ENCODE peak calls at places on chromosomes 12 and 14, in four cellular contexts. U, C, G and W are unnamed samples.
A peak's percentile ranks its signal among the peaks of the same experiment; 100 is the strongest.

GRCh38 chr14:68800361-68800760 is 7.5 kb upstream of the ZFP36L1 start:
- DNase-seq in U (no peak), C (no peak), G (no peak), W (no peak)

GRCh38 chr12:15273896-15274295 is 48.4 kb upstream of the PTPRO start:
- DNase-seq in U (no peak), C (no peak), G (no peak), W (no peak)

GRCh38 chr14:67539116-67539515 is 6.0 kb downstream of the PLEKHH1 start:
- DNase-seq in U (no peak), C (no peak), G (no peak), W (no peak)

GRCh38 chr12:51926718-51927117 is 19.4 kb downstream of the ACVRL1 start:
- DNase-seq in U (no peak), C (peak; percentile 23), G (peak; percentile 48), W (peak; percentile 50)

GRCh38 chr12:89521348-89522238 is 3.0 kb downstream of the GALNT4 start:
- DNase-seq in U (no peak), C (peak; percentile 71), G (no peak), W (no peak)

GRCh38 chr14:64786296-64787149 is 82.3 kb downstream of the PLEKHG3 start:
- DNase-seq in U (no peak), C (no peak), G (no peak), W (no peak)

GRCh38 chr12:123027726-123028445 is 47.4 kb downstream of the ARL6IP4 start:
- DNase-seq in U (no peak), C (no peak), G (no peak), W (no peak)

GRCh38 chr14:55957950-55958349 is 160.3 kb upstream of the PELI2 start:
- DNase-seq in U (no peak), C (no peak), G (no peak), W (no peak)

GRCh38 chr14:65019944-65020566 is 33.4 kb downstream of the FNTB start:
- DNase-seq in U (peak; percentile 59), C (peak; percentile 85), G (peak; percentile 27), W (no peak)

GRCh38 chr12:131102991-131103609 is 149.4 kb downstream of the ADGRD1 start:
- DNase-seq in U (no peak), C (no peak), G (no peak), W (peak; percentile 36)

GRCh38 chr12:1800646-1801284 is 19.6 kb upstream of the LRTM2 start:
- DNase-seq in U (peak; percentile 68), C (peak; percentile 37), G (no peak), W (no peak)

GRCh38 chr12:101552277-101552676 is 42.5 kb upstream of the MYBPC1 start:
- DNase-seq in U (no peak), C (no peak), G (no peak), W (no peak)

GRCh38 chr12:67710582-67710981 is 62.0 kb downstream of the DYRK2 start:
- DNase-seq in U (no peak), C (peak; percentile 67), G (no peak), W (peak; percentile 12)

GRCh38 chr14:56794557-56795283 is 15.6 kb downstream of the OTX2 start:
- DNase-seq in U (no peak), C (no peak), G (no peak), W (no peak)

GRCh38 chr14:69818760-69819191 is 21.7 kb upstream of the SLC10A1 start:
- DNase-seq in U (peak; percentile 76), C (peak; percentile 68), G (peak; percentile 72), W (peak; percentile 20)

GRCh38 chr14:51490205-51490604 is 161.5 kb upstream of the FRMD6 start:
- DNase-seq in U (no peak), C (no peak), G (no peak), W (no peak)

GRCh38 chr12:30447061-30447750 is 248.5 kb downstream of the IPO8 start:
- DNase-seq in U (no peak), C (no peak), G (no peak), W (no peak)

GRCh38 chr14:101961746-101962502 is 2.4 kb upstream of the DYNC1H1 start:
- DNase-seq in U (no peak), C (no peak), G (no peak), W (no peak)

GRCh38 chr14:96275182-96276112 is 19.4 kb downstream of the BDKRB1 start:
- DNase-seq in U (peak; percentile 78), C (peak; percentile 44), G (peak; percentile 70), W (peak; percentile 55)

GRCh38 chr12:15701721-15702156 is 87.4 kb downstream of the EPS8 start:
- DNase-seq in U (no peak), C (no peak), G (no peak), W (no peak)

GRCh38 chr12:15180325-15180724 is 40.9 kb downstream of the RERG start:
- DNase-seq in U (no peak), C (no peak), G (no peak), W (no peak)

GRCh38 chr14:103416916-103417315 is 31.7 kb downstream of the MARK3 start:
- DNase-seq in U (no peak), C (no peak), G (no peak), W (no peak)

GRCh38 chr12:12384601-12385321 is 27.9 kb downstream of the BORCS5 start:
- DNase-seq in U (peak; percentile 45), C (peak; percentile 88), G (peak; percentile 13), W (no peak)

GRCh38 chr12:6950944-6951540 is at the start of gene PTPN6:
- DNase-seq in U (peak; percentile 11), C (no peak), G (no peak), W (peak; percentile 96)

GRCh38 chr12:103503546-103504480 is 8.0 kb upstream of the C12orf42 start:
- DNase-seq in U (peak; percentile 54), C (peak; percentile 13), G (no peak), W (no peak)

GRCh38 chr12:106144847-106145246 is 6.1 kb upstream of the NUAK1 start:
- DNase-seq in U (no peak), C (no peak), G (no peak), W (no peak)

GRCh38 chr12:12718853-12719252 is 1.7 kb downstream of the CDKN1B start:
- DNase-seq in U (no peak), C (no peak), G (no peak), W (no peak)

GRCh38 chr12:122999986-123000420 is 19.5 kb downstream of the ARL6IP4 start:
- DNase-seq in U (no peak), C (no peak), G (no peak), W (peak; percentile 36)

GRCh38 chr12:132710422-132711168 is at the start of gene PGAM5:
- DNase-seq in U (peak; percentile 98), C (peak; percentile 72), G (peak; percentile 93), W (peak; percentile 77)

GRCh38 chr14:104307627-104308401 is 169.4 kb downstream of the KIF26A start:
- DNase-seq in U (no peak), C (no peak), G (no peak), W (no peak)

GRCh38 chr12:109053382-109054123 is 1.2 kb downstream of the USP30 start:
- DNase-seq in U (no peak), C (peak; percentile 49), G (peak; percentile 29), W (no peak)

GRCh38 chr12:69739287-69740191 is 879 bp downstream of the RAB3IP start:
- DNase-seq in U (peak; percentile 58), C (peak; percentile 77), G (no peak), W (peak; percentile 57)
- TF ChIP-seq POLR2AphosphoS5 in U (no peak), C (peak; percentile 3), G (no peak), W (no peak)

DNA sequence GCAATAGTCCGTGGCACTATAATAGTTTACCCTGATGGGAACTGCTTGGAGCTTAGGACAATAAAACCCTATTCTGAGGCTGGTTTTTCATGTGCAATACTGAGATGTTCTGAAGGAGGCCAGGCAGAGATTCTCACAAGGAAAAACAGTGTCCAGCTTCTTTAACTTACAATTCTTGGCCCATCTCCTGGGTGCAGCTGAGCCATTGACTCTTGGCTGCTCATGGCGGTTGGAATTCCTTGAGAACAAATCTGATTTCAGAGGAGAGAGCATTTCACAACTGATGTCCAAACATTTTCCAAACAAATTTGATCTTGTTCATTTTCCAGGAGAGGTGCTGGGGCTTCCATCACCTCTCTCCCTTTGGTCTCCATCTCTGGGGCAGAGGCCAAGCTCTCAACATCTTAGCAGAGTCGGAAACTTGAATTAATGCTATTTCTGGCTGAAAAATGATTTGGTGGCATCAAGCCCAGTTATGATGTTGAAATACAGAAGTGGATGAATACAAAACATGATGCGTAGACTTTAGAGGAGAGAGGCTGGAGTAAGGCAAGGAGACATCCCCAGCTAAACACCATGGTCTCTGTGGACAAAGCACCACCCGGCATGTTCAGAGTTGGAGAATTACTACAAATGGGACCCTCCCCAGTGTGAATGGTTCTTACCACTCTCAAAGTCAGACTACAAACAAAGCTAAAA is 593.0 kb downstream of the VRK1 start:
- DNase-seq in U (no peak), C (no peak), G (no peak), W (no peak)
- TF ChIP-seq REST in U (no peak), C (no peak), G (no peak), W (no peak)

DNA sequence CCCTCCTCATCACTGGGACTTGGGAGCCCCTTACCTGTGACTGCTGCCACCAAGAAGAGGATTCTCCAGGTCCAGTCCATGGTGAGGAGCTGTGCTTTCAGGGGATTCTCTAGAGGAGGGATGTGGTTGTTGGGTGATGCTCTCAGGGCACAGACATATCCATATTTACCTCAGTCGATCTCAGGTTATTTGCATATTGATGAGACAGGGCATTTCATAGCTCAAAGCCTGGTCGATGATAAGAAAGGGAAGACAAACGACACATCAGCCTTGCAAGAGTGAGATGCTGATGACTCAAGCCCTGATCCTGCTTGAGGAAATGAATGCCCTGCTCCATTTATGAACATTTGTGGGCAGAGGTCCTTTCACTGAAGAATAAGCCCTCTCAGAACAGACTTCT is 981.0 kb downstream of the TMEM121 start:
- DNase-seq in U (no peak), C (no peak), G (no peak), W (no peak)
- TF ChIP-seq GABPA in U (no peak), C (no peak), G (no peak), W (no peak)

DNA sequence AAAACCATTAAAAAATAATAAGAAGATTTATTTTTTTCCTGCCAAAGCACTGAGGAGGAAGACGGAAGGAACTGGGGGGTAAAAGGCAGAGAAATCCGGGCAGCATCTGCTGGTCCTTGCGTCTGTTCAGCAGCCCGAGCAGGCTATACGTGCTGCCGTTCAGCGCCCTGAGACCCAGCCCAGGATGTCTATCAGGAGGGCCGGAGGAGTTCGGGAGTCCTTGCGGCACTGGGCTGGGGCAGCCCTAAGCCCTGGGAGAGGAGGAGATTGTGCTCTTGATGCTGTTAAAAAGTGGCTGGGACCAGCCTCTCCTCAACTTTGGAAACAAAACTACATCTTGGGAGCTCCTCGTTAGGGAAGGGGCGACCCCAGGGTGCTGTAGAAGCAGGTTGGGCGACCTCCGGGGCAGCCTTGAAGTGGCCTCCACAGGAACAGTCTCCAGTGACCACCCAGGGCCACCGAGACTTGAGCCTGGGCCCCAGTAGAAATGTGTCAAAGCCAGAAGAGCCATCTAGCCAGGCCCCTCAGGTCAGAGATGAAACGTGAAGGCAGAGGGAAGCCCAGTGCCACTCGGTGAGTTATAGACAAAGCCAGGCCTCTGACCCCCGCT is 14.3 kb downstream of the PGF start:
- DNase-seq in U (no peak), C (no peak), G (no peak), W (no peak)
- TF ChIP-seq POLR2AphosphoS5 in U (no peak), C (no peak), G (no peak), W (no peak)